ENCODE peak calls at places on chromosomes 5 and 9, in ten cellular contexts. L is T-helper 17 cell; K is psoas muscle; M is aorta; B is right atrium auricular region; N is CD8-positive, alpha-beta memory T cell; S is pancreas; Q is body of pancreas; O is tibial nerve; W is tibial artery. R is an unnamed sample.

GRCh38 chr5:180804129-180804601 is 1.6 kb upstream of the MGAT1 start:
- DNase-seq in Q (no peak), K (no peak), W (peak; percentile 64), M (no peak), S (no peak), N (peak; percentile 66), O (no peak), L (no peak), B (peak; percentile 53), R (peak; percentile 25)

GRCh38 chr9:91162311-91162710 is 199.4 kb downstream of the AUH start:
- DNase-seq in W (peak; percentile 28), K (no peak), Q (no peak), O (no peak), N (no peak), M (no peak), S (no peak), B (peak; percentile 54), L (no peak), R (no peak)

GRCh38 chr5:110839004-110839403 is 100.2 kb downstream of the SLC25A46 start:
- DNase-seq in B (no peak), M (no peak), K (no peak), Q (no peak), W (no peak), S (no peak), L (no peak), N (no peak), O (no peak), R (no peak)

GRCh38 chr5:172763120-172763464 is 7.9 kb downstream of the DUSP1 start:
- DNase-seq in O (no peak), S (peak; percentile 29), B (no peak), N (no peak), L (no peak), K (no peak), M (no peak), W (peak; percentile 64), Q (no peak), R (no peak)

GRCh38 chr5:98031496-98031895 is 742.0 kb upstream of the RGMB start:
- DNase-seq in W (no peak), K (no peak), O (no peak), Q (no peak), L (no peak), M (no peak), B (no peak), S (no peak), N (no peak), R (no peak)

GRCh38 chr9:89225587-89225986 is 47.0 kb upstream of the SHC3 start:
- DNase-seq in B (peak; percentile 38), S (no peak), L (no peak), W (no peak), N (no peak), K (no peak), M (no peak), O (no peak), Q (no peak), R (no peak)

GRCh38 chr5:96968074-96968473 is 32.2 kb downstream of the LNPEP start:
- DNase-seq in S (no peak), M (no peak), W (no peak), B (no peak), O (no peak), N (no peak), K (no peak), Q (no peak), L (no peak), R (no peak)

GRCh38 chr5:88683506-88684135 is 199.4 kb downstream of the MEF2C start:
- DNase-seq in N (no peak), M (peak; percentile 38), B (no peak), L (no peak), W (no peak), Q (no peak), S (no peak), O (no peak), K (no peak), R (no peak)

GRCh38 chr5:83510199-83510730 is 38.7 kb downstream of the VCAN start:
- DNase-seq in Q (no peak), L (no peak), K (no peak), B (no peak), S (no peak), W (no peak), O (no peak), N (no peak), M (no peak), R (no peak)

GRCh38 chr9:90331826-90332575 is 310.6 kb downstream of the DIRAS2 start:
- DNase-seq in O (no peak), W (no peak), L (no peak), N (no peak), S (no peak), Q (no peak), B (no peak), K (no peak), M (no peak), R (no peak)

GRCh38 chr9:16236882-16237281 is 633.6 kb downstream of the BNC2 start:
- DNase-seq in Q (no peak), M (no peak), K (no peak), W (no peak), S (no peak), B (no peak), L (no peak), O (no peak), N (no peak), R (no peak)

GRCh38 chr9:126027566-126027965 is 280.4 kb downstream of the PBX3 start:
- DNase-seq in N (no peak), B (no peak), S (no peak), L (no peak), O (no peak), Q (no peak), K (peak; percentile 32), M (peak; percentile 32), W (no peak), R (no peak)

GRCh38 chr9:137030528-137030927 is 1.4 kb downstream of the FUT7 start:
- DNase-seq in M (no peak), Q (no peak), O (no peak), N (peak; percentile 64), L (no peak), S (no peak), W (no peak), B (no peak), K (peak; percentile 58), R (peak; percentile 43)

GRCh38 chr9:126495411-126496180 is 118.1 kb upstream of the LMX1B start:
- DNase-seq in B (no peak), L (no peak), O (no peak), N (peak; percentile 29), Q (no peak), K (no peak), S (no peak), W (no peak), M (peak; percentile 30), R (no peak)

GRCh38 chr5:6317133-6317532 is 61.2 kb downstream of the MED10 start:
- DNase-seq in O (no peak), B (no peak), K (no peak), W (no peak), Q (no peak), L (no peak), M (no peak), N (no peak), S (no peak), R (no peak)

DNA sequence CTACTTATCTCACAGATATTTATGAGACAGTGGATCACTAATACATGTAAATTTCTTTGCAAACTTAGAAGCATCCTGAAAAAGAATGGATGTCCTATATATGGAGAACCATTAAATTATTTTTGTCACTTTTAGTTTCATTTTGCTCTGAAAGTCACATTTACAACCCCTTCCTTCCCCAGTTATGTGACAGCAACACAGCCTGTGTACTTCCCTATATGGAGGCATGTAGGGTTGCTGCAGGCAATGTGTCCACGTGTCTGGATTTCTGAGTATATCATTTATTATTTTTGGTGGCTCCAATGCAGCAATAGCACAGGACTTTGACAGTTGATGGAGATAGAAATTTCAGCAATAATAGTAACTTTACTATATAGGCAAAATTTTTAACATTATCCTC is 156.4 kb downstream of the ST8SIA4 start:
- DNase-seq in W (no peak), S (no peak), B (no peak), L (no peak), K (no peak), M (peak; percentile 41), O (peak; percentile 6), Q (no peak), N (no peak), R (no peak)
- H3K9me3 ChIP-seq in W (no peaks in the 10 kb centered on the region), S (no peaks in the 10 kb centered on the region), B (no peaks in the 10 kb centered on the region), L (no peaks in the 10 kb centered on the region), K (no peaks in the 10 kb centered on the region), M (no peaks in the 10 kb centered on the region), O (no peaks in the 10 kb centered on the region), Q (no peaks in the 10 kb centered on the region), N (no peaks in the 10 kb centered on the region), R (no peaks in the 10 kb centered on the region)

DNA sequence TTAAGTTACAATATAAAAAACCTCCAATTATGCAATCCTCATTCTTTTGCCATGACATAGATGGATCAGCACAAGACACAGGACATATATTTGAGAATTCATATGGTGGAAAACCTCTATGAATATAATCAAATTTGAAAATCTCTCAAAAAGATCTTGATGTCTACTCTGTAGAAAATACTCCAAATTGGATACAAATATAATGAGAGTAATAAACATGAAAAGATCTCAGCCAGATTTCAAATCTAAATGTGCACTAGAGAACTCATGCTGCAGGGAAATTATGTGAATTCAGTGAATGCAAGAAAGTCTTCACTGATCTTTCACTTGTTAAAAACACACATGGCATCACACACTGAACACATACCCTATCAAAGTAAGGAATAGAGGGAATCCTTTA is 13.8 kb downstream of the PCDHB15 start:
- DNase-seq in Q (no peak), K (no peak), B (no peak), W (no peak), O (no peak), N (no peak), M (no peak), L (no peak), S (no peak), R (no peak)
- H3K9me3 ChIP-seq in Q (peaks cover 4% of the 10 kb centered on the region), K (peaks cover 95% of the 10 kb centered on the region), B (peaks cover 57% of the 10 kb centered on the region), W (peaks cover 32% of the 10 kb centered on the region), O (peaks cover 47% of the 10 kb centered on the region), N (peaks cover 36% of the 10 kb centered on the region), M (peaks cover 12% of the 10 kb centered on the region), L (peaks cover 31% of the 10 kb centered on the region), S (peaks cover 13% of the 10 kb centered on the region), R (peaks cover 99% of the 10 kb centered on the region)

GRCh38 chr5:141359790-141360426 is at the start of gene PCDHGB2:
- DNase-seq in W (no peak), S (no peak), B (no peak), L (no peak), K (no peak), Q (no peak), N (no peak), M (no peak), O (no peak), R (no peak)
- H3K9me3 ChIP-seq in W (peaks cover 8% of the 10 kb centered on the region), S (peaks cover 9% of the 10 kb centered on the region), B (peaks cover 11% of the 10 kb centered on the region), L (peaks cover 8% of the 10 kb centered on the region), K (peaks cover 35% of the 10 kb centered on the region), Q (peaks cover 8% of the 10 kb centered on the region), N (peaks cover 7% of the 10 kb centered on the region), M (peaks cover 45% of the 10 kb centered on the region), O (peaks cover 17% of the 10 kb centered on the region), R (peaks cover 44% of the 10 kb centered on the region)

DNA sequence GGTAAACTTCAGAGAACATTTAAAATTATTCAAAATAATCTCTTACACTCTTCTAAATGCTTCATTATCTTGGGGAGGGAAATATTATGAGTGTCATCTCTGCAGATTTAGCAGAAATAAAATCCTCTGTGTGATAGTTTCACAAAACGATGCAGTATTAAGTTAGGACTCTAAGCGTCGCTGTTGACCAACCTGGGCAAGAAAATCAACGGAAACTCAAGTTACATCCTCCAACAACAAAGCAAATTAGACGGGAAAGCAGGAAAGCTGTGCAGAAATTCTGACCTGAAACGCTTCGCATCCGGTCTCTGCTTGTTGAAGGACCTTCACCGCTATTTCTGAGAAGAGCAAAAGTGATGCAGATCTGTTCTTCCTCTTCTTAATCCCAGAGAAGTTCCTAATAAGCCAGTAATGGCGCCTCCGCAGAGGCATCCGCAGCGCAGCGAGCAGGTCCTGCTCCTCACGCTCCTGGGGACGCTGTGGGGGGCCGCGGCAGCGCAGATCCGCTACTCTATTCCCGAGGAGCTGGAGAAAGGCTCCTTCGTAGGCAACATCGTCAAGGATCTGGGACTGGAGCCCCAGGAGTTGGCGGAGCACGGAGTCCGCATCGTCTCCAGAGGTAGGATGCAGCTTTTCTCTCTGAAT is at the start of gene PCDHGA6:
- DNase-seq in O (no peak), S (no peak), M (no peak), W (no peak), L (no peak), B (no peak), Q (no peak), N (no peak), K (no peak), R (no peak)
- H3K9me3 ChIP-seq in O (peaks cover 4% of the 10 kb centered on the region), S (peaks cover 27% of the 10 kb centered on the region), M (peaks cover 45% of the 10 kb centered on the region), W (peaks cover 6% of the 10 kb centered on the region), L (peaks cover 5% of the 10 kb centered on the region), B (peaks cover 15% of the 10 kb centered on the region), Q (peaks cover 15% of the 10 kb centered on the region), N (peaks cover 6% of the 10 kb centered on the region), K (peaks cover 16% of the 10 kb centered on the region), R (peaks cover 49% of the 10 kb centered on the region)